ENCODE peak calls at places on chromosomes 4 and X, in six cellular contexts. T is HepG2, M is K562, X is GM12891, K is GM12878, A is H1. D is an unnamed sample.

GRCh38 chrX:40010550-40011364 is 87.0 kb downstream of the BCOR start:
- DNase-seq in M (no peak), A (peak; percentile 42), X (no peak), T (peak; percentile 54), K (no peak), D (no peak)

GRCh38 chr4:23924556-23924955 is 34.7 kb upstream of the PPARGC1A start:
- DNase-seq in A (no peak), K (no peak), T (no peak), M (no peak), X (no peak), D (no peak)

GRCh38 chr4:120007171-120007894 is 59.3 kb downstream of the MAD2L1 start:
- DNase-seq in X (no peak), A (no peak), T (no peak), K (no peak), M (no peak), D (no peak)

GRCh38 chr4:64360664-64361398 is 48.4 kb downstream of the TECRL start:
- DNase-seq in A (no peak), X (no peak), T (no peak), K (no peak), M (no peak), D (no peak)

GRCh38 chrX:126824596-126824995 is 5.1 kb downstream of the PRR32 start:
- DNase-seq in M (no peak), A (no peak), T (no peak), K (no peak), X (no peak), D (no peak)

GRCh38 chrX:53303195-53303594 is 21.8 kb upstream of the IQSEC2 start:
- DNase-seq in M (no peak), T (no peak), K (no peak), X (no peak), A (no peak), D (no peak)

GRCh38 chr4:129014566-129015509 is 78.5 kb downstream of the SCLT1 start:
- DNase-seq in A (no peak), K (no peak), M (no peak), X (no peak), T (no peak), D (no peak)

GRCh38 chr4:43435303-43435702 is 542.8 kb downstream of the GRXCR1 start:
- DNase-seq in K (no peak), M (no peak), T (no peak), A (no peak), X (no peak), D (no peak)

GRCh38 chrX:3771756-3772155 is 58.3 kb upstream of the PRKX start:
- DNase-seq in A (no peak), X (no peak), M (no peak), K (no peak), T (no peak), D (no peak)

GRCh38 chrX:118595501-118596042 is 100.0 kb downstream of the DOCK11 start:
- DNase-seq in M (no peak), T (no peak), K (no peak), A (no peak), X (no peak), D (no peak)

GRCh38 chr4:141155586-141155985 is 22.3 kb upstream of the RNF150 start:
- DNase-seq in A (no peak), X (no peak), M (no peak), T (no peak), K (no peak), D (no peak)

GRCh38 chr4:141153751-141154510 is 20.7 kb upstream of the RNF150 start:
- DNase-seq in K (no peak), X (no peak), M (no peak), A (no peak), T (no peak), D (no peak)

GRCh38 chr4:141154725-141155124 is 21.5 kb upstream of the RNF150 start:
- DNase-seq in A (no peak), X (no peak), K (no peak), T (no peak), M (peak; percentile 12), D (no peak)

GRCh38 chr4:141158219-141158618 is 24.9 kb upstream of the RNF150 start:
- DNase-seq in M (peak; percentile 49), K (no peak), X (no peak), A (no peak), T (peak; percentile 31), D (no peak)
- TF ChIP-seq TAF1 in M (no peak), K (no peak), X (no peak), A (no peak), T (no peak), D (no peak)

DNA sequence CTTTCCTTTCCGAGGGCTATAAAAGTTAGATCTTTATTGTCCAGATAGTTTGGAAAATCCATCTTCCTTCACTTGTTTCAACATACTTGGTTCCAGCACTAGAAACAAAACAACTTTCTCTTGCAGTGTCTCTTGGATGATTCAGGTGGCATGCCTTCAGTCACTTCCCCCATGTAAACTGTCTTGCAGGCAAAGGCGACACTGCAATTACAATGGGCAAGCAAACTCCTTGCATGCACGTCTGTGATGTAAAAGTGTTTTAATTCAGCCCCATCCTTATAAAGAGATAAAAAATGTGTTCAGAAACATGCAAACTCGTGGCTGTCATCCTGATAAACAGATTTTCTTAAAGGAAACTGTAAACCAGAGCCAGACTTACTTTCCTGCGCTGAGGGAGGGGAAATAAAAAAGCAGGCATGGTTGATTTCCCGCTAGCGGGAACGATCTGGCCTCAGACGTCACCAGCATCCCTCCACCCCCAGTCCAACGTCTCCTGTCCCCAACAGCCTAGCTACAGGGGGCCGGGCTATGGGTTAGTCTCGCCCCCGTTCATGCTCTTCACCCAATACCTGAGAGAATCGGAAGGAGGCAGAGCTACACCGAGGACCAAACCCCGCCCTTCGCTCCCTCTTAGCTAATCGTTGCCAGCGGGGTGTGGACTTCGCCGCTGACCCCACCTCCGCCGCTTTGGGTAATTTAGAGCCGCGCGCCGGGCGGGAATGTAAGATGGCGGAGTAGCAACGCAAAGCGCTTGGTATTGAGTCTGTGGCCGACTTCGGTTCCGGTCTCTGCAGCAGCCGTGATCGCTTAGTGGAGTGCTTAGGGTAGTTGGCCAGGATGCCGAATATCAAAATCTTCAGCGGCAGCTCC is at the start of gene PRPS1:
- DNase-seq in M (peak; percentile 92), T (peak; percentile 89), K (peak; percentile 75), A (peak; percentile 77), X (peak; percentile 65), D (peak; percentile 65)
- TF ChIP-seq POLR2A in M (peak; percentile 88), T (peak; percentile 58), K (peak; percentile 83), A (peak; percentile 39), X (peak; percentile 66), D (peak; percentile 39)

GRCh38 chr4:44448548-44449443 is at the start of gene KCTD8:
- DNase-seq in M (peak; percentile 46), T (peak; percentile 71), A (peak; percentile 90), K (peak; percentile 1), X (peak; percentile 70), D (peak; percentile 54)
- TF ChIP-seq POLR2AphosphoS5 in M (no peak), T (no peak), A (no peak), K (no peak), X (no peak), D (no peak)

GRCh38 chr4:182489607-182490006 is 246.4 kb downstream of the TENM3 start:
- DNase-seq in T (no peak), K (no peak), M (no peak), A (no peak), X (no peak), D (no peak)

GRCh38 chr4:182494103-182494502 is 250.9 kb downstream of the TENM3 start:
- DNase-seq in K (no peak), M (no peak), A (no peak), T (no peak), X (no peak), D (no peak)

GRCh38 chr4:182495111-182495510 is 251.9 kb downstream of the TENM3 start:
- DNase-seq in X (no peak), K (no peak), A (no peak), T (no peak), M (no peak), D (no peak)

GRCh38 chr4:182493377-182493776 is 250.2 kb downstream of the TENM3 start:
- DNase-seq in X (no peak), T (no peak), K (no peak), A (no peak), M (no peak), D (no peak)

DNA sequence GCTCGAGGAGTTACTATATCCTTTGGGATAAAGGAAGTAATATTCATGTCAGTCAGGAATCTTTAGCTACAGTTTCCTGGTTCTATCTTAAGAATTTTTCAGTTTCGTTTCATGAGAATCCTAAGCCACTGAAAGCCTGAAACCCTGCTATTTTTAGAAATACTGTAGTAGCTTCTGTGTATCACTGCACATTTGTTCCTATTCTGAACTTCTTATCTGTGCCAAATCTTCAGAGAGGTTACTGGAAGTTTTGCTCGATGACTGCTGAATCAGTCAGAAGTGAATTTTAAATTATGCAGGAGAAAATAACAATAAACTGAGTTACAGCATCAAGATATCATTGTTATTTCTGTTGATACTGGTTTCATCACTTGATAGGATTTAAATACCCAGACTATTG is 249.3 kb downstream of the TENM3 start:
- DNase-seq in A (no peak), M (no peak), T (no peak), K (no peak), X (no peak), D (no peak)
- TF ChIP-seq TAF1 in A (no peak), M (no peak), T (no peak), K (no peak), X (no peak), D (no peak)

GRCh38 chr4:2536193-2537010 is at the start of gene FAM193A:
- DNase-seq in X (peak; percentile 89), M (peak; percentile 95), K (peak; percentile 94), T (peak; percentile 96), A (peak; percentile 96), D (peak; percentile 78)

GRCh38 chr4:2535386-2536192 is 858 bp upstream of the FAM193A start:
- DNase-seq in T (peak; percentile 42), K (no peak), X (no peak), A (peak; percentile 80), M (peak; percentile 38), D (peak; percentile 36)

GRCh38 chr4:2534904-2535385 is 1.5 kb upstream of the FAM193A start:
- DNase-seq in X (no peak), M (no peak), A (no peak), T (peak; percentile 47), K (no peak), D (no peak)

GRCh38 chr4:2537011-2537830 is 774 bp downstream of the FAM193A start:
- DNase-seq in X (no peak), M (peak; percentile 30), K (no peak), A (peak; percentile 72), T (peak; percentile 44), D (peak; percentile 24)
- TF ChIP-seq POLR2A in X (no peak), M (no peak), K (peak; percentile 57), A (no peak), T (no peak), D (no peak)

DNA sequence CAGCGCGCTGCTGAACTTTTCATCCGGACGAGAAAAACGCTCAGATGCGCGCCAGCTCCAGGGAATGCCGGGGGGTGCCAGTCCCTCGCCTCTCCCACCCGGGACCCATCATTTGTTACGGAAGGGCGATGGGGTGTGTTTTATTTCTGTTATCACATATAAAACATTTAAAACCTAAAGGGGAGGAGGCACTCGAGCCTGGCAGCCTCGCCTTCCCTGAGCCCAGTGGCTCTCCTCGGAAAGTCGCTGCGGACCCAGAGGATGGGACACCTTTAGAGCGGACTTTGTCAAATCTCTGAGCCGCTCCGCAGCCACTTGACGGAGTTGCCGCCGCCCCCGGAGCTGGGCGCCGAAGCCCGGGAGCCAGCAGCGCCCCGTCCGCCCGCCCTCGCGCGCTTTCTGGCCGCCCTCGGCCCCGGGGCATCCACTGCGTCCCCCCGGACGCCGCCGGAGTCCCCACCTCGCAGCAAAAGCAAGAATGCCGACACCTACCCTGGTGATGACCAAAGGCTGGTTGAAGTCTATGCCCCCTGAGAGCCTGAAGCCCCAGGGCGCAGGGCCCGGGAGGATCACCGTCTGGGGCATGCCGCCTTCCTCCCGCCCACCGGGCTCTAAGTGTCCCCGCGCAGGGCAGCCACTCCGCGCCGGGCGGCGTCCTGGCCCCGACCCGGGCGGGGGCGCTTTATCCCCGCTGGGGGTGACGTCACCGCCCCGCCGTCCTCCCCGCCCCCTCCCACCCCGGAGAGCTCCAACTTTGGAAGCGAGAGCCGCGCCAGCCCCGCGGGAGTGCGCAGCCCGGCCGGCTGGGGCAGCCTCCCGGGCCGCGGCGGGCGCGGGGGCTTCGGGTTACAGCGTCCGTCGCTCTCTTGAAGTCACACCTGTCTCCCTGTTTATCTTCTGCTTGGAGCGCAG is at the start of gene PDLIM3:
- DNase-seq in T (peak; percentile 27), K (no peak), A (peak; percentile 79), M (peak; percentile 70), X (peak; percentile 29), D (peak; percentile 42)
- TF ChIP-seq POLR2AphosphoS5 in T (no peak), K (no peak), A (no peak), M (no peak), X (no peak), D (no peak)

D was measured in GM12892.